ENCODE peak calls at places on chromosomes 13 and 19, in four cellular contexts. P is H1, A is IMR-90, Y is heart right ventricle. K is an unnamed sample.

GRCh38 chr13:62626771-62627170 is 1211.1 kb upstream of the PCDH20 start:
- DNase-seq in P (peak), A (no peak), Y (no peak), K (no peak)

GRCh38 chr19:5340637-5341447 is at the start of gene PTPRS:
- DNase-seq in P (peak), A (peak), Y (peak), K (peak)

GRCh38 chr19:7673995-7674667 is 2.8 kb upstream of the MCEMP1 start:
- DNase-seq in P (peak), A (peak), Y (peak), K (peak)

GRCh38 chr13:111344471-111345191 is 24.2 kb downstream of the TEX29 start:
- DNase-seq in P (peak), A (peak), Y (no peak), K (no peak)

GRCh38 chr13:106532111-106532929 is 3.1 kb downstream of the EFNB2 start:
- DNase-seq in P (no peak), A (peak), Y (no peak), K (peak)

GRCh38 chr13:100315522-100315921 is 226.6 kb downstream of the PCCA start:
- DNase-seq in P (no peak), A (no peak), Y (no peak), K (peak)

GRCh38 chr19:19750131-19750841 is 17.4 kb upstream of the ZNF14 start:
- DNase-seq in P (no peak), A (no peak), Y (no peak), K (no peak)

GRCh38 chr19:3987619-3988371 is 2.5 kb upstream of the EEF2 start:
- DNase-seq in P (peak), A (peak), Y (peak), K (peak)

GRCh38 chr13:28297341-28297740 is 159.0 kb downstream of the PAN3 start:
- DNase-seq in P (no peak), A (no peak), Y (no peak), K (no peak)

GRCh38 chr13:50732712-50733111 is 110.8 kb downstream of the DLEU7 start:
- DNase-seq in P (no peak), A (peak), Y (no peak), K (no peak)

GRCh38 chr19:39160889-39161672 is 35.5 kb downstream of the PAK4 start:
- DNase-seq in P (no peak), A (peak), Y (no peak), K (no peak)

GRCh38 chr13:47478985-47479384 is 522.1 kb downstream of the SUCLA2 start:
- DNase-seq in P (no peak), A (no peak), Y (no peak), K (no peak)

GRCh38 chr13:66225071-66225470 is 1005.1 kb downstream of the PCDH9 start:
- DNase-seq in P (no peak), A (no peak), Y (no peak), K (no peak)

GRCh38 chr19:43420954-43421353 is 6.3 kb downstream of the TEX101 start:
- DNase-seq in P (no peak), A (no peak), Y (no peak), K (no peak)

GRCh38 chr19:13640611-13641010 is 123.7 kb upstream of the MRI1 start:
- DNase-seq in P (no peak), A (no peak), Y (no peak), K (no peak)

GRCh38 chr13:83274679-83275078 is 607.6 kb downstream of the SLITRK1 start:
- DNase-seq in P (no peak), A (no peak), Y (no peak), K (no peak)

GRCh38 chr13:45925151-45925550 is 73.6 kb upstream of the SIAH3 start:
- DNase-seq in P (no peak), A (no peak), Y (no peak), K (peak)

GRCh38 chr19:1812426-1813196 is 535 bp upstream of the ATP8B3 start:
- DNase-seq in P (peak), A (peak), Y (peak), K (peak)

GRCh38 chr13:64029343-64030093 is 2613.9 kb upstream of the PCDH20 start:
- DNase-seq in P (no peak), A (no peak), Y (no peak), K (no peak)

GRCh38 chr19:12937243-12938053 is 961 bp upstream of the CALR start:
- DNase-seq in P (peak), A (no peak), Y (no peak), K (no peak)

GRCh38 chr19:2963122-2963521 is 14.2 kb upstream of the TLE6 start:
- DNase-seq in P (no peak), A (no peak), Y (no peak), K (no peak)

GRCh38 chr19:2960120-2960519 is 15.3 kb upstream of the ZNF77 start:
- DNase-seq in P (no peak), A (no peak), Y (no peak), K (no peak)

GRCh38 chr19:2957160-2957559 is 12.4 kb upstream of the ZNF77 start:
- DNase-seq in P (no peak), A (no peak), Y (no peak), K (no peak)

GRCh38 chr19:2964874-2965273 is 12.5 kb upstream of the TLE6 start:
- DNase-seq in P (no peak), A (no peak), Y (no peak), K (no peak)

DNA sequence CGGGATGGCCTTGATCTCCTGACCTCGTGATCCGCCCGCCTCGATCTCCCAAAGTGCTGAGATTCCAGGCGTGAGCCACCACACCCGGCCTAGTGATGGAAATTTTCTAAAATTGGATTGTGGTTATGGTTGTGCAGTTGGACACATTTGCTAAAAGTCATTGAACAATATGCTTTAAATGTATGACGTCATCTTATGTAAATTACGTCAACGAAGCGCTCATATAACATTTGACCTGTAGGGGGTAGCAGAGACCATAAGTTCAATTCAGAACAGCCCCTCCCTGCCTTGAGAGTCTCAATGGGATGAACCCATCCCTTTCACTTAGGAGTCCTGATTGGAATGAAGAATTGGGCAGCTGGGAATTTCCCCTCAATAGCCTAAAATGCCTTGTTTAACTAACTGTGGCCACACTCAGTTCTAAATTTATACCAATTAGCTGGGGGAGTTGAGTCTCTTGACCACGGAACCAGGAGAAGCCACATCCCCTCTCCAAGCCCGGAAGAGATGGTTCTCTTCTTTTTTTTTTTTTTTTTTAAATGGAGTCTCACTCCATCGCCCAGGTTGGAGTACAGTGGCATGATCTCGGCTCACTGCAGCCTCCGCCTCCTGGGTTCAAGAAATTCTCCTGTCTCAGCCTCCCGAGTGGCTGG is 15.2 kb upstream of the TLE6 start:
- DNase-seq in P (peak), A (peak), Y (peak), K (peak)
- H3K27ac ChIP-seq in P (no peak), A (no peak), Y (no peak), K (no peak)

DNA sequence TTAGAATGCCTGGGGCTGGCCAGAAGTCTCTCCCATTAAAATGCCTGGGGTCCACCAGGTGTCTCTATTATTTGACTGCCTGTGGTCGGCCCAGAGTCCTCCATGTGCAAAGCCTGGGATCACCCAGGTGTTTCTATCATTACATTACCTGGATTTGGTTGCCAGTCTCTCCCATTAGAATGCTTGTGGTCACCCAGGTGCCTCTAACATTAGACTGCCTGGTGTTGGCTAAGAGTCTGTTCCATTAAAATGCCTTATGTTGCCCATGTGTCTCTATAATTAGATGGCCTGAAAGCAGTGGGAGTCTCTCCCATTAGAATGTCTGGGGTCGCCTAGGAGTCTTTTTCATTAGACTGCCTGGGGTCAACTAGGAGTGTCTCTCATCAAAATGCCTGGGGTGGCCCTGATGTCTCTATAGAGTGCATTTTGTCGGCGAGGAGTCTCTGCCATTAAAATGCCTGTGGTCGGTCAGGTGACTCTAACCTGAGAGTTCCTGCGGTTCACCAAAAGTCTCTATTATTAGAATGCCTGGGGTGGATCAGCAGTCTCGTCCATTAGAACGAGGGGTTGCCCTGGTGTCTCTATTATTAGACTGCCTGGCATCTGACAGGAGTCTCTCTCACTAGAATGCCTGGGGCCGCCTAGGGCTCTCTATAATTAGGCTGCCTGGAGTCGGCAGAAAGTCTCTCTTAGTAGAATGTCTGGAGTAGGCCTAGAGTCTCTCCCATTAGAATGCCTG is 1540.5 kb downstream of the UQCRFS1 start:
- DNase-seq in P (no peak), A (no peak), Y (peak), K (no peak)
- H3K27ac ChIP-seq in P (no peak), A (no peak), Y (no peak), K (no peak)

GRCh38 chr13:73138967-73139491 is 80.2 kb downstream of the KLF5 start:
- DNase-seq in P (no peak), A (no peak), Y (no peak), K (peak)

GRCh38 chr13:73138276-73138950 is 79.6 kb downstream of the KLF5 start:
- DNase-seq in P (no peak), A (peak), Y (no peak), K (no peak)

GRCh38 chr13:73141292-73141771 is 82.5 kb downstream of the KLF5 start:
- DNase-seq in P (no peak), A (peak), Y (no peak), K (peak)

GRCh38 chr13:73142091-73142490 is 83.3 kb downstream of the KLF5 start:
- DNase-seq in P (no peak), A (no peak), Y (no peak), K (peak)

DNA sequence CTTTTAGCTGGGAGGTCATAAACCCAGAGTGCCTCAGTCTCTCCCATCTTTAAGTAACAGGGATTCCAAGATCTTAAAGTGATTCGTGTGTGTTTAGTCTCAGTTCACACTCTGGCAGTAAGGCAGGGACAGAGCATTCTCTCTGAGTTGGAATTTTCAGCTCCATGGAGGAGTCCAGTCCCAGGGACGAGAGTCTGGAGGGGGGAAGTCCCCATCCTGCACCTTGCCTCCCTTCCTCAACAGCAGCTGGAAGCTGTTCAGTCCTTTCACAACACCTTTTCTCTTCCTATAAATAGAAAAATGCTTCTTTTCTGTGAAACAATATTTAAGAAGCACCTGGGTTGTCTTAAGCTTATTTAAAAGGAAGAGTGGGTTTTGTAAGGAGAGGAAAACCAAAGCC is 82.0 kb downstream of the KLF5 start:
- DNase-seq in P (no peak), A (no peak), Y (no peak), K (peak)
- H3K27ac ChIP-seq in P (no peak), A (no peak), Y (no peak), K (no peak)

DNA sequence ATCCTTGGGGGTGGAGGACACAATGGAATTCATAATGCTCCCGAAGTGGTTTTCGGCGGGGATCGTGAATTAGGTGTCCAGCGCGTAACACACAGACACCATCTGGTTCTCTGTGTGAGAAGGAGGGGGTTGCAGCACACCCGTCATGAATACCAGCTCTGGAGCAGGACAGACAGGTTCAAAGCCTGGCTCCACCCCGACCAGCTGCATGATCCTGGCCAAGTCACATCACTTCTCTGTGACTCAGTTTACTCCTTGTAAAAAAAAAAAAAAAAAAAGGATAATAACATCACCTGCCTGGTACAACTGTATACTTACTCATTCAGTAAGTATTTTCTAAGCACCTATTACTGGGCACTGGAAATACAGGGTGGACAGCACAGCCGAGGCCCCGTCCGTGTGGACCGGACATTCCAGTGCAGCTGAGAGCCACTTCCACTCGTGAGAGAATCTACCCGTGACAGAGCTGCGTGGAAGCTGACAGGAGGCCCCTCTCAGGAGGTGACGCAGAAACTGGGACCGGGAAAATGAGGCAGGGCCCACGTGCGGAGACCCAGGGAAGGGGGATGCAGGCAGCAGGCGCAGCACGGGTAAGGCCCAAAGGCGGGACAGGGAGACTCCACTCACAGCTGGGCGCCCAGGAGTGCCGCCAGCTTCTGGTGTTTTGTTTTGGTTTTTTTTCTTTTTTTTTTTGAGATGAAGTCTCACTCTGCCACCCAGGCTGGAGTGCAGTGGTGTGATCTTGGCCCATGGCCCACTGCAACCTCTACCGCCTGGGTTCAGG is 12.0 kb downstream of the RDH13 start:
- DNase-seq in P (no peak), A (no peak), Y (no peak), K (no peak)
- H3K27ac ChIP-seq in P (no peak), A (no peak), Y (no peak), K (no peak)

GRCh38 chr19:45163156-45163555 is 2.4 kb upstream of the NKPD1 start:
- DNase-seq in P (no peak), A (no peak), Y (no peak), K (no peak)

GRCh38 chr19:45162464-45163143 is 1.8 kb upstream of the NKPD1 start:
- DNase-seq in P (no peak), A (no peak), Y (no peak), K (no peak)

GRCh38 chr19:45163751-45164150 is 3.0 kb upstream of the NKPD1 start:
- DNase-seq in P (no peak), A (no peak), Y (no peak), K (no peak)

GRCh38 chr19:45166723-45167252 is 6.0 kb upstream of the NKPD1 start:
- DNase-seq in P (no peak), A (no peak), Y (no peak), K (no peak)

GRCh38 chr19:45164577-45165335 is 4.0 kb upstream of the NKPD1 start:
- DNase-seq in P (peak), A (peak), Y (peak), K (peak)
- H3K27ac ChIP-seq in P (no peak), A (no peak), Y (no peak), K (no peak)

GRCh38 chr13:33189470-33189869 is 96.1 kb downstream of the STARD13 start:
- DNase-seq in P (no peak), A (no peak), Y (no peak), K (no peak)

GRCh38 chr13:33191425-33192221 is 93.9 kb downstream of the STARD13 start:
- DNase-seq in P (no peak), A (peak), Y (no peak), K (no peak)

GRCh38 chr13:33194820-33195692 is 90.5 kb downstream of the STARD13 start:
- DNase-seq in P (no peak), A (peak), Y (peak), K (no peak)

GRCh38 chr13:33195693-33196464 is 89.7 kb downstream of the STARD13 start:
- DNase-seq in P (no peak), A (no peak), Y (no peak), K (no peak)

DNA sequence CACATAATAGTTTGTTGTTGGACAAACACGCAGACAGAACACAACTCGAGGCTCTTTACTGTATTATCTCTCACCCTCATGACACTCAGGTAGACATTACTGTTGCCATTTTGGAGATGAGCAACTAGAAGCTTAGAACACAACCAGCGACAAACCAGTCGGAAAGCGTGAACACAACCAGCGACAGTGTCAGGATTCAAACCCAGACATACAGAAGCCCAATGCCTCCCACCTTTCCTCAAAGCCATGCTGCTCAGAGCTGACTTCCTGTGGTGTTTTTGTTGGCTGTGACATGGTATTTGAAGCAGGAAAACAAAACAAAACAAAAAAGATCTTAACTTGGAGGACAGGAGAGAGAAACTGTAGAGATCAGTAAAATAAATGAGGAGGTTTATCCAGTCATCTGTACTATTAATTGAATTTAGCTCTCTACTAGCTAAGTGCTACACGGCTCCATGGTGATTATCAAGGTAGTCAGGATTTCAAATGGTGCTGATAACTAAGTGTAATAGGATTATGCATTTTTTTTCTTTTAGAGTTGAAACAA is 92.1 kb downstream of the STARD13 start:
- DNase-seq in P (no peak), A (no peak), Y (no peak), K (no peak)
- H3K27ac ChIP-seq in P (no peak), A (peak), Y (no peak), K (no peak)

K was measured in small intestine.